ENCODE peak calls at places on chromosome 1, in seven cellular contexts. One of them, this sample, is unnamed.

GRCh38 chr1:89622895-89623294 is 10.0 kb upstream of the LRRC8C start:
- DNase-seq in SK-N-SH: peak
- DNase-seq in HFF-Myc: no peak
- DNase-seq in omental fat pad: no peak
- DNase-seq in fibroblast of the aortic adventitia: no peak
- DNase-seq in naive B cell: no peak
- DNase-seq in T follicular helper cell: no peak
- DNase-seq in this sample: no peak

GRCh38 chr1:23452011-23452411 is 27.5 kb upstream of the TCEA3 start:
- DNase-seq in HFF-Myc: no peak
- DNase-seq in T follicular helper cell: peak
- DNase-seq in omental fat pad: no peak
- DNase-seq in SK-N-SH: peak
- DNase-seq in naive B cell: no peak
- DNase-seq in fibroblast of the aortic adventitia: peak
- DNase-seq in this sample: peak

GRCh38 chr1:192793983-192794767 is 14.7 kb upstream of the RGS2 start:
- DNase-seq in T follicular helper cell: no peak
- DNase-seq in naive B cell: no peak
- DNase-seq in omental fat pad: no peak
- DNase-seq in SK-N-SH: no peak
- DNase-seq in fibroblast of the aortic adventitia: no peak
- DNase-seq in HFF-Myc: no peak
- DNase-seq in this sample: no peak

GRCh38 chr1:188988589-188988988 is 1489.1 kb downstream of the BRINP3 start:
- DNase-seq in HFF-Myc: no peak
- DNase-seq in omental fat pad: no peak
- DNase-seq in fibroblast of the aortic adventitia: no peak
- DNase-seq in naive B cell: no peak
- DNase-seq in SK-N-SH: no peak
- DNase-seq in T follicular helper cell: no peak
- DNase-seq in this sample: no peak

GRCh38 chr1:79497193-79497773 is 490.8 kb upstream of the ADGRL4 start:
- DNase-seq in SK-N-SH: peak
- DNase-seq in T follicular helper cell: no peak
- DNase-seq in HFF-Myc: peak
- DNase-seq in fibroblast of the aortic adventitia: peak
- DNase-seq in naive B cell: no peak
- DNase-seq in omental fat pad: no peak
- DNase-seq in this sample: no peak

GRCh38 chr1:32886012-32886827 is at the start of gene HPCA:
- DNase-seq in HFF-Myc: no peak
- DNase-seq in SK-N-SH: peak
- DNase-seq in T follicular helper cell: no peak
- DNase-seq in fibroblast of the aortic adventitia: peak
- DNase-seq in omental fat pad: no peak
- DNase-seq in naive B cell: no peak
- DNase-seq in this sample: no peak

GRCh38 chr1:15455522-15455921 is 1.0 kb upstream of the CELA2A start:
- DNase-seq in SK-N-SH: no peak
- DNase-seq in fibroblast of the aortic adventitia: peak
- DNase-seq in HFF-Myc: no peak
- DNase-seq in naive B cell: no peak
- DNase-seq in omental fat pad: no peak
- DNase-seq in T follicular helper cell: no peak
- DNase-seq in this sample: no peak

GRCh38 chr1:115714572-115715141 is 53.9 kb downstream of the CASQ2 start:
- DNase-seq in T follicular helper cell: no peak
- DNase-seq in HFF-Myc: no peak
- DNase-seq in fibroblast of the aortic adventitia: no peak
- DNase-seq in naive B cell: no peak
- DNase-seq in omental fat pad: no peak
- DNase-seq in SK-N-SH: no peak
- DNase-seq in this sample: no peak

GRCh38 chr1:63323866-63324778 is 1.8 kb downstream of the FOXD3 start:
- DNase-seq in HFF-Myc: no peak
- DNase-seq in omental fat pad: no peak
- DNase-seq in naive B cell: no peak
- DNase-seq in fibroblast of the aortic adventitia: no peak
- DNase-seq in SK-N-SH: peak
- DNase-seq in T follicular helper cell: no peak
- DNase-seq in this sample: no peak

GRCh38 chr1:161185282-161185682 is 8.0 kb upstream of the B4GALT3 start:
- DNase-seq in SK-N-SH: peak
- DNase-seq in naive B cell: peak
- DNase-seq in T follicular helper cell: peak
- DNase-seq in fibroblast of the aortic adventitia: peak
- DNase-seq in HFF-Myc: peak
- DNase-seq in omental fat pad: no peak
- DNase-seq in this sample: peak

GRCh38 chr1:185767721-185768120 is 33.5 kb downstream of the HMCN1 start:
- DNase-seq in naive B cell: no peak
- DNase-seq in HFF-Myc: no peak
- DNase-seq in T follicular helper cell: no peak
- DNase-seq in fibroblast of the aortic adventitia: no peak
- DNase-seq in omental fat pad: no peak
- DNase-seq in SK-N-SH: no peak
- DNase-seq in this sample: no peak